ENCODE peak calls at places on chromosomes 7 and 10, in ten cellular contexts. A is GM12878, O is SK-N-SH, F is stomach, H is sigmoid colon, K is suprapubic skin, G is H1, I is HepG2, P is transverse colon, T is K562. D is an unnamed sample. For H3K9me3, the result is how much of the 10 kb centered on the place peaks cover.

GRCh38 chr10:132402781-132403241 is 5.8 kb downstream of the PWWP2B start:
- DNase-seq in K (no peak), F (peak), H (peak), A (no peak), G (no peak), I (no peak), O (peak), T (no peak), P (no peak), D (no peak)

GRCh38 chr10:104277785-104278184 is 8.8 kb downstream of the GSTO2 start:
- DNase-seq in P (peak), I (peak), O (no peak), H (no peak), T (no peak), K (no peak), A (no peak), G (no peak), F (peak), D (no peak)

GRCh38 chr7:69625798-69626197 is 27.5 kb downstream of the AUTS2 start:
- DNase-seq in I (no peak), O (no peak), G (no peak), A (no peak), P (no peak), F (no peak), T (no peak), K (no peak), H (no peak), D (no peak)

GRCh38 chr7:43164757-43165156 is 52.3 kb downstream of the HECW1 start:
- DNase-seq in T (no peak), P (no peak), H (no peak), K (no peak), A (peak), F (no peak), I (no peak), G (no peak), O (no peak), D (peak)

GRCh38 chr7:159105066-159105780 is 39.4 kb downstream of the VIPR2 start:
- DNase-seq in P (peak), G (no peak), I (no peak), H (peak), O (no peak), K (peak), A (no peak), F (no peak), T (no peak), D (no peak)

GRCh38 chr10:120460776-120461175 is 3.7 kb downstream of the PLPP4 start:
- DNase-seq in K (no peak), P (no peak), T (peak), A (no peak), F (no peak), H (no peak), O (no peak), I (no peak), G (no peak), D (peak)

GRCh38 chr7:154861589-154861988 is 141.3 kb downstream of the PAXIP1 start:
- DNase-seq in K (no peak), A (no peak), I (no peak), G (no peak), T (no peak), H (no peak), P (no peak), F (no peak), O (no peak), D (no peak)

GRCh38 chr7:30168800-30169584 is 34.2 kb downstream of the MTURN start:
- DNase-seq in O (no peak), H (no peak), A (no peak), I (no peak), K (no peak), G (peak), T (no peak), P (no peak), F (no peak), D (no peak)

GRCh38 chr7:16189026-16189715 is 232.2 kb downstream of the CRPPA start:
- DNase-seq in I (no peak), H (no peak), T (no peak), F (no peak), K (no peak), O (no peak), G (no peak), P (no peak), A (no peak), D (no peak)

GRCh38 chr10:132422169-132422691 is 25.2 kb downstream of the PWWP2B start:
- DNase-seq in O (peak), T (no peak), A (no peak), H (no peak), K (no peak), I (no peak), P (peak), F (no peak), G (no peak), D (no peak)

GRCh38 chr10:91380873-91381561 is 29.1 kb upstream of the HECTD2 start:
- DNase-seq in I (no peak), O (peak), F (no peak), P (no peak), H (no peak), G (no peak), K (no peak), T (peak), A (no peak), D (no peak)

GRCh38 chr10:96673318-96674099 is 46.8 kb downstream of the PIK3AP1 start:
- DNase-seq in K (no peak), A (peak), P (peak), F (no peak), I (peak), T (no peak), H (no peak), O (no peak), G (no peak), D (no peak)

GRCh38 chr10:80356563-80356999 is at the start of the genes DYDC1 and DYDC2:
- DNase-seq in H (peak), O (peak), F (peak), T (peak), K (no peak), P (peak), I (no peak), G (peak), A (no peak), D (no peak)

GRCh38 chr10:79192677-79193003 is 123.9 kb downstream of the ZMIZ1 start:
- DNase-seq in I (no peak), T (peak), A (no peak), H (no peak), F (no peak), K (no peak), O (no peak), G (no peak), P (no peak), D (no peak)

GRCh38 chr10:119023553-119023868 is 6.0 kb upstream of the NANOS1 start:
- DNase-seq in P (no peak), O (no peak), T (no peak), A (no peak), F (no peak), G (no peak), H (no peak), I (no peak), K (no peak), D (no peak)

GRCh38 chr10:119025776-119026175 is 3.7 kb upstream of the NANOS1 start:
- DNase-seq in G (no peak), T (no peak), I (no peak), F (peak), O (no peak), A (no peak), H (no peak), K (no peak), P (no peak), D (peak)

GRCh38 chr10:119024882-119025281 is 4.6 kb upstream of the NANOS1 start:
- DNase-seq in T (no peak), I (no peak), K (no peak), G (no peak), H (peak), P (no peak), F (no peak), O (peak), A (no peak), D (peak)

GRCh38 chr10:119026301-119027110 is 3.0 kb upstream of the NANOS1 start:
- DNase-seq in O (no peak), A (no peak), T (no peak), K (no peak), P (no peak), F (no peak), I (no peak), H (no peak), G (no peak), D (peak)

GRCh38 chr10:119025336-119025735 is 4.2 kb upstream of the NANOS1 start:
- DNase-seq in G (no peak), A (no peak), F (peak), P (peak), O (peak), H (peak), T (no peak), K (no peak), I (peak), D (peak)
- TF ChIP-seq POLR2AphosphoS5 in G (no peak), A (no peak), F (peak), P (no peak), O (no peak), H (peak), T (no peak), K (no peak), I (no peak), D (peak)

GRCh38 chr7:28497026-28497425 is 84.7 kb downstream of the CREB5 start:
- DNase-seq in G (no peak), A (no peak), O (no peak), F (no peak), K (no peak), T (no peak), H (no peak), I (no peak), P (no peak), D (no peak)

GRCh38 chr7:28498636-28499035 is 86.3 kb downstream of the CREB5 start:
- DNase-seq in I (no peak), T (no peak), P (no peak), H (no peak), K (no peak), O (no peak), A (no peak), G (no peak), F (no peak), D (no peak)

GRCh38 chr7:28502408-28502807 is 90.1 kb downstream of the CREB5 start:
- DNase-seq in K (no peak), G (no peak), P (no peak), T (no peak), I (no peak), H (no peak), F (no peak), O (no peak), A (no peak), D (no peak)

GRCh38 chr7:28503396-28503795 is 91.1 kb downstream of the CREB5 start:
- DNase-seq in H (no peak), P (no peak), T (no peak), I (no peak), G (no peak), F (no peak), A (no peak), K (no peak), O (no peak), D (no peak)

GRCh38 chr7:28500143-28500542 is 87.8 kb downstream of the CREB5 start:
- DNase-seq in F (no peak), T (no peak), I (no peak), A (no peak), O (no peak), P (no peak), H (no peak), K (no peak), G (no peak), D (no peak)
- TF ChIP-seq EP300 in F (no peak), T (no peak), I (no peak), A (no peak), O (no peak), P (no peak), H (no peak), K (no peak), G (no peak), D (no peak)

GRCh38 chr10:101351017-101351416 is 2.9 kb upstream of the BTRC start:
- DNase-seq in O (no peak), K (no peak), H (no peak), G (no peak), I (no peak), F (no peak), A (no peak), P (no peak), T (no peak), D (no peak)
- H3K9me3 ChIP-seq in O (under half), K (under half), H (under half), G (under half), I (under half), F (under half), A (under half), P (under half), T (under half), D (under half)

DNA sequence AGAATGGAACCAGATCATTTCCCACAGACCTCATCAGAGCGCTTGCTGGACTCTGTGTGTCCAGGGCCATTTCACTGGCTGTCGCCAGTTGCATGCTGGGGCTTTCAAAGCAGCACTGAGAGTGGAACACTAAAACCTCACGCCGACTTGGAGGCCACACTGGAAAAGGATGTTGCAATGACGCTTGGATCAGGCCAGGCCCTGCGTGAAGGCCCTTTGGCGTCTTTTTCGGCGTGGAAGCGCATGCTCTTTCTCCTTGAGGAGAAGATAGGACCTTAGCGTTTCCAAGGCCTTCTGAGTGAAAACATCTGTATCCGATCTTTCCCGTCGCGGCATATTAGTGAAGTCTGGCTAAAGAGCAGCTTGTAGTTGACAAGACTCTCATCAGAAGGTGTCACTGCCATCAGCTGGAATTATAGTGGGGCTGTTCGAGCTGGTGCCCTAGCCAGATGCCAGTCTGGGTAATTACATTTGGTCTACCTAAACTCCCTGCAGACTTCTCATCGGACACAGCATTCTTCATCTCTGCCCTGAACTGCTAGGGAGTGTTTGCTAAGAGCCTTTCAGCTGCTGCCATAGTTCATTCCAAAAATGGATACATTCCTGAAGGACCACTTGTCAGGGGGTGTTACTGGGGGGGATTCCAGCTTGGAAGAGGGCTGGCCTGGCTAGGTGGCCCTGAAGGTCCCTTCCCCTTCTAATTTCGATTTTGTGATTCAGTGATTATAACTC is 167.7 kb upstream of the TCF7L2 start:
- DNase-seq in H (peak), O (no peak), A (no peak), I (no peak), T (no peak), P (peak), K (peak), F (peak), G (no peak), D (peak)
- TF ChIP-seq POLR2AphosphoS5 in H (peak), O (no peak), A (no peak), I (no peak), T (no peak), P (peak), K (no peak), F (peak), G (no peak), D (peak)

GRCh38 chr10:76583711-76584161 is 1053.9 kb downstream of the KCNMA1 start:
- DNase-seq in A (no peak), I (no peak), O (no peak), K (no peak), T (no peak), H (no peak), F (no peak), P (no peak), G (no peak), D (no peak)

GRCh38 chr10:76576276-76576962 is 1061.2 kb downstream of the KCNMA1 start:
- DNase-seq in P (no peak), F (no peak), O (no peak), T (no peak), H (no peak), K (no peak), I (no peak), G (no peak), A (no peak), D (no peak)

GRCh38 chr10:76577455-76577854 is 1060.2 kb downstream of the KCNMA1 start:
- DNase-seq in I (no peak), F (no peak), K (no peak), P (no peak), G (no peak), H (no peak), T (no peak), A (no peak), O (no peak), D (no peak)

GRCh38 chr10:76582536-76582935 is 1055.1 kb downstream of the KCNMA1 start:
- DNase-seq in T (no peak), I (no peak), O (no peak), F (no peak), H (no peak), A (no peak), K (no peak), G (no peak), P (no peak), D (no peak)

GRCh38 chr10:76581685-76582084 is 1055.9 kb downstream of the KCNMA1 start:
- DNase-seq in A (no peak), P (no peak), G (no peak), I (no peak), T (no peak), K (no peak), H (no peak), O (no peak), F (no peak), D (no peak)
- TF ChIP-seq EP300 in A (no peak), P (no peak), G (no peak), I (no peak), T (no peak), K (no peak), H (no peak), O (no peak), F (no peak), D (no peak)

GRCh38 chr7:150631866-150632864 is at the start of gene GIMAP6:
- DNase-seq in P (peak), H (no peak), I (no peak), T (no peak), O (no peak), G (no peak), K (no peak), A (peak), F (no peak), D (no peak)

GRCh38 chr7:150631084-150631824 is 931 bp downstream of the GIMAP6 start:
- DNase-seq in P (no peak), H (no peak), G (no peak), I (no peak), A (peak), T (no peak), O (no peak), F (no peak), K (no peak), D (no peak)

GRCh38 chr7:150629347-150629746 is 2.8 kb downstream of the GIMAP6 start:
- DNase-seq in I (no peak), F (no peak), T (no peak), O (no peak), K (no peak), G (no peak), P (no peak), H (no peak), A (no peak), D (no peak)

GRCh38 chr7:150633926-150634325 is 1.7 kb upstream of the GIMAP6 start:
- DNase-seq in I (no peak), G (no peak), F (no peak), T (no peak), K (no peak), P (no peak), A (no peak), H (no peak), O (no peak), D (no peak)

DNA sequence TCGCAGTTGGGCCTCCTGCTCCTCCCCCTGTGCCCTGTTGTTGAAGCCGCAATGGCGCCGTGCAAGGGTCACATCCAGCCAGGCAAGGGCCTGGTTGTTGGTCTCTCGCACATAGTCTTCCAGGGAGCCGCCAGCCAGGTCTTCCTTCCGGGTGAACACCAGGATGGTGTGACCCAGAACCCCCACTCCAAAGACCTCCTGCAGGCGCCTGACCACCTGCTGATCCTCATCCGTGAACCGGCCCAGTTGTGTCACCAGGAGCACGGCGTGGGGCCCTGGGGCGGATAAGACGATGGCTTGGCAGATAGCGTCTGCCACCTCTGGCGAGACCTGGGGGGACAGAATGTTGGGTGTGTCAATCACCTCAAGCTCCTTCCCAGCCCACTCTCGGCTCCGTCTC is 4.2 kb downstream of the GIMAP6 start:
- DNase-seq in A (no peak), K (no peak), O (no peak), P (no peak), F (no peak), T (no peak), H (no peak), I (no peak), G (no peak), D (no peak)
- H3K9me3 ChIP-seq in A (under half), K (under half), O (under half), P (under half), F (under half), T (under half), H (under half), I (under half), G (under half), D (under half)